ENCODE peak calls at places on chromosome 3, in seven cellular contexts. One of them, this sample, is unnamed.

GRCh38 chr3:132756108-132756650 is 34.0 kb upstream of the NPHP3 start:
- DNase-seq in foreskin keratinocyte: no peak
- DNase-seq in GM12864: no peak
- DNase-seq in lower lobe of right lung: no peak
- DNase-seq in endothelial cell: no peak
- DNase-seq in esophagus squamous epithelium: no peak
- DNase-seq in thyroid gland: no peak
- DNase-seq in this sample: no peak

GRCh38 chr3:25153561-25153960 is 274.5 kb upstream of the RARB start:
- DNase-seq in foreskin keratinocyte: peak
- DNase-seq in GM12864: no peak
- DNase-seq in lower lobe of right lung: no peak
- DNase-seq in endothelial cell: no peak
- DNase-seq in esophagus squamous epithelium: no peak
- DNase-seq in thyroid gland: no peak
- DNase-seq in this sample: no peak

GRCh38 chr3:127716334-127716733 is 43.6 kb downstream of the ABTB1 start:
- DNase-seq in foreskin keratinocyte: no peak
- DNase-seq in GM12864: no peak
- DNase-seq in lower lobe of right lung: no peak
- DNase-seq in endothelial cell: no peak
- DNase-seq in esophagus squamous epithelium: no peak
- DNase-seq in thyroid gland: no peak
- DNase-seq in this sample: no peak

GRCh38 chr3:184417619-184418327 is 37.9 kb downstream of the CHRD start:
- DNase-seq in foreskin keratinocyte: peak
- DNase-seq in GM12864: peak
- DNase-seq in lower lobe of right lung: peak
- DNase-seq in endothelial cell: peak
- DNase-seq in esophagus squamous epithelium: no peak
- DNase-seq in thyroid gland: peak
- DNase-seq in this sample: peak

GRCh38 chr3:98730338-98730737 is 32.8 kb upstream of the ST3GAL6 start:
- DNase-seq in foreskin keratinocyte: peak
- DNase-seq in GM12864: peak
- DNase-seq in lower lobe of right lung: peak
- DNase-seq in endothelial cell: no peak
- DNase-seq in esophagus squamous epithelium: no peak
- DNase-seq in thyroid gland: no peak
- DNase-seq in this sample: peak

GRCh38 chr3:129623447-129624118 is 17.1 kb upstream of the PLXND1 start:
- DNase-seq in foreskin keratinocyte: no peak
- DNase-seq in GM12864: no peak
- DNase-seq in lower lobe of right lung: peak
- DNase-seq in endothelial cell: peak
- DNase-seq in esophagus squamous epithelium: no peak
- DNase-seq in thyroid gland: no peak
- DNase-seq in this sample: no peak

GRCh38 chr3:50450135-50450911 is 53.1 kb downstream of the CACNA2D2 start:
- DNase-seq in foreskin keratinocyte: no peak
- DNase-seq in GM12864: no peak
- DNase-seq in lower lobe of right lung: peak
- DNase-seq in endothelial cell: no peak
- DNase-seq in esophagus squamous epithelium: peak
- DNase-seq in thyroid gland: peak
- DNase-seq in this sample: no peak

GRCh38 chr3:15982243-15982642 is 184.5 kb upstream of the ANKRD28 start:
- DNase-seq in foreskin keratinocyte: no peak
- DNase-seq in GM12864: no peak
- DNase-seq in lower lobe of right lung: no peak
- DNase-seq in endothelial cell: no peak
- DNase-seq in esophagus squamous epithelium: no peak
- DNase-seq in thyroid gland: no peak
- DNase-seq in this sample: no peak

GRCh38 chr3:11580645-11581044 is 63.1 kb downstream of the VGLL4 start:
- DNase-seq in foreskin keratinocyte: no peak
- DNase-seq in GM12864: no peak
- DNase-seq in lower lobe of right lung: no peak
- DNase-seq in endothelial cell: no peak
- DNase-seq in esophagus squamous epithelium: no peak
- DNase-seq in thyroid gland: no peak
- DNase-seq in this sample: no peak

GRCh38 chr3:60886518-60886917 is 364.7 kb downstream of the FHIT start:
- DNase-seq in foreskin keratinocyte: no peak
- DNase-seq in GM12864: no peak
- DNase-seq in lower lobe of right lung: no peak
- DNase-seq in endothelial cell: no peak
- DNase-seq in esophagus squamous epithelium: no peak
- DNase-seq in thyroid gland: no peak
- DNase-seq in this sample: no peak

DNA sequence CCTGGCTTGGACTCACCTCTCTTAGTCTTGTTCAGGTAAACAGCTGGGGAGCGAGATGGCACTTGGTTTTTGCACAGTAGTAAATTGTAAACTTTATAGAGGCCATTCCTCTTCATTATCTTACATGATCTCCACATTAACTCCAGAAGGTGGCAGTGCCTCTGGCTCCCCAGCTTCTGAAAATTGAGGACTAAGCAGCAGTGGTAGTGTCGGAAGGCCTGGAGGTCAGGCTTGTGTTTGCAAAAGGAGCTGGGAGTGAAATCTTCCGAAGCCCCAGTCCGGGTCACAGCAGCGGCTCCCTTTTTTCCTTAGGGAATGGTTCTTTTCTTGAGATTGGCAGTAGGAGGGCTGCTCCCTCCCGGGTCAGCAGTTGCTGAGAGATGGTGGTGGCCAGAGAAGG is 85.7 kb downstream of the FNDC3B start:
- DNase-seq in foreskin keratinocyte: no peak
- DNase-seq in GM12864: no peak
- DNase-seq in lower lobe of right lung: no peak
- DNase-seq in endothelial cell: no peak
- DNase-seq in esophagus squamous epithelium: no peak
- DNase-seq in thyroid gland: no peak
- DNase-seq in this sample: no peak
- TF ChIP-seq CTCF in foreskin keratinocyte: no peak
- TF ChIP-seq CTCF in GM12864: no peak
- TF ChIP-seq CTCF in lower lobe of right lung: no peak
- TF ChIP-seq CTCF in endothelial cell: no peak
- TF ChIP-seq CTCF in esophagus squamous epithelium: no peak
- TF ChIP-seq CTCF in thyroid gland: no peak
- TF ChIP-seq CTCF in this sample: no peak

DNA sequence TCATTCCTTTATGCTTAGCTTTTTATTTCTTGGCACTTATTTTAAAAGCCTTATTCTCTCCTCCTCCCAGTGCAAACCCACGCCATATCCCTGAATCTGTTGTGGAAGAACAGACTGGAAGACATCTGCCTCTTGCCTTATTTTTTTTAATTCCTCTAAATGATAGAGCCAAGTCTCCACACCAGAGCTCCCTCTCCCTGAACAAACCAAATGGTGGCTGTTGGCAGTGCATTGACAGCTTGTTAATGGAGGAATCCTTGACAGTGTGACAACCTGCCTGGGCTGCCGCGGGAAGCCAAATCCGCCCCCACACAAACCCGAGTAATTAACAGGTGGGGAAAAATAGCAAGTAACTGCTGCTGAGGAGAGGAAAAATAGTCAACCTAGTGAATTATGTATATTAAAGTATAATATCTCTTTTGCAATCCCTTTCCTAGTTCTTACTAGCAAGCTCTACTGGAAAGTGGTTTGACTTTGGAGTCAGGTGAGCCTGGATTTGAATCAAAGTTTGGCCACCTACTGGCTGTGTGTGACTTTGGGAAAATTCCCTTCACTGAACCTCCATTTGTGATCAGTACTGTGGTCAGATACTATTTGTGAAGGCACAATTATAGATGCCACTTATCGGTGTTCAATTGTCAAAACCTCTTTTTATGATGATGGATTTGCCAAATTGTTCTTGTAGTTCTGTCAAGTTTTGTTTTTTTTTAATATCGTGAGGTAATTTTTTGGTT is 589.6 kb downstream of the PDCD6IP start:
- DNase-seq in foreskin keratinocyte: no peak
- DNase-seq in GM12864: no peak
- DNase-seq in lower lobe of right lung: no peak
- DNase-seq in endothelial cell: no peak
- DNase-seq in esophagus squamous epithelium: no peak
- DNase-seq in thyroid gland: no peak
- DNase-seq in this sample: no peak
- TF ChIP-seq CTCF in foreskin keratinocyte: no peak
- TF ChIP-seq CTCF in GM12864: no peak
- TF ChIP-seq CTCF in lower lobe of right lung: no peak
- TF ChIP-seq CTCF in endothelial cell: peak
- TF ChIP-seq CTCF in esophagus squamous epithelium: no peak
- TF ChIP-seq CTCF in thyroid gland: no peak
- TF ChIP-seq CTCF in this sample: no peak

DNA sequence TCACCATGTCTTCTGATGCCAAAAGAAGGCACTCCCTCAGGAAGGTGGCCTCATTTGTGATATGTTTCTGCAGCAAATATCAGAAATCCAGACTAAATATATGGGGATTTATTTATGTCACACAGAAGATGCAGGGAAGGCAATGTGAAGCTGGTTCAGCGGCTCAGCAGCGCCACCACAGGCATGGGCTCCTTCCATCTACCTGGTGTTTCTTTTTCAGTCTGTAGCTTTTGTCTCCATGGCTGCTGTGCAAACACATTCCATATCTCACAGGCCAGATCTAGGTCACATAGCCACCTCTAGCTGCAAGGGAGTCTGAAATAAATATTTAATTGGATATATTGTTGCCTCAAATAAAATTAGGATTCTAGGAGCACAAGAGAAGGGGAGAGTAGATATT is 502.1 kb upstream of the IL12A start:
- DNase-seq in foreskin keratinocyte: no peak
- DNase-seq in GM12864: no peak
- DNase-seq in lower lobe of right lung: no peak
- DNase-seq in endothelial cell: peak
- DNase-seq in esophagus squamous epithelium: no peak
- DNase-seq in thyroid gland: no peak
- DNase-seq in this sample: no peak
- TF ChIP-seq CTCF in foreskin keratinocyte: peak
- TF ChIP-seq CTCF in GM12864: peak
- TF ChIP-seq CTCF in lower lobe of right lung: no peak
- TF ChIP-seq CTCF in endothelial cell: no peak
- TF ChIP-seq CTCF in esophagus squamous epithelium: no peak
- TF ChIP-seq CTCF in thyroid gland: no peak
- TF ChIP-seq CTCF in this sample: peak

GRCh38 chr3:113623324-113623723 is 73.1 kb downstream of the USF3 start:
- DNase-seq in foreskin keratinocyte: no peak
- DNase-seq in GM12864: no peak
- DNase-seq in lower lobe of right lung: no peak
- DNase-seq in endothelial cell: peak
- DNase-seq in esophagus squamous epithelium: no peak
- DNase-seq in thyroid gland: no peak
- DNase-seq in this sample: no peak
- TF ChIP-seq CTCF in foreskin keratinocyte: peak
- TF ChIP-seq CTCF in GM12864: no peak
- TF ChIP-seq CTCF in lower lobe of right lung: no peak
- TF ChIP-seq CTCF in endothelial cell: no peak
- TF ChIP-seq CTCF in esophagus squamous epithelium: no peak
- TF ChIP-seq CTCF in thyroid gland: no peak
- TF ChIP-seq CTCF in this sample: no peak

GRCh38 chr3:13416002-13416793 is 3.9 kb downstream of the NUP210 start:
- DNase-seq in foreskin keratinocyte: no peak
- DNase-seq in GM12864: no peak
- DNase-seq in lower lobe of right lung: no peak
- DNase-seq in endothelial cell: peak
- DNase-seq in esophagus squamous epithelium: no peak
- DNase-seq in thyroid gland: no peak
- DNase-seq in this sample: no peak

GRCh38 chr3:13408890-13409289 is 11.2 kb downstream of the NUP210 start:
- DNase-seq in foreskin keratinocyte: no peak
- DNase-seq in GM12864: no peak
- DNase-seq in lower lobe of right lung: no peak
- DNase-seq in endothelial cell: no peak
- DNase-seq in esophagus squamous epithelium: no peak
- DNase-seq in thyroid gland: no peak
- DNase-seq in this sample: no peak

GRCh38 chr3:13411186-13411860 is 8.8 kb downstream of the NUP210 start:
- DNase-seq in foreskin keratinocyte: no peak
- DNase-seq in GM12864: no peak
- DNase-seq in lower lobe of right lung: no peak
- DNase-seq in endothelial cell: no peak
- DNase-seq in esophagus squamous epithelium: no peak
- DNase-seq in thyroid gland: no peak
- DNase-seq in this sample: no peak

GRCh38 chr3:13415236-13416001 is 4.7 kb downstream of the NUP210 start:
- DNase-seq in foreskin keratinocyte: no peak
- DNase-seq in GM12864: no peak
- DNase-seq in lower lobe of right lung: no peak
- DNase-seq in endothelial cell: no peak
- DNase-seq in esophagus squamous epithelium: no peak
- DNase-seq in thyroid gland: no peak
- DNase-seq in this sample: no peak

GRCh38 chr3:13414040-13414729 is 5.9 kb downstream of the NUP210 start:
- DNase-seq in foreskin keratinocyte: no peak
- DNase-seq in GM12864: peak
- DNase-seq in lower lobe of right lung: peak
- DNase-seq in endothelial cell: no peak
- DNase-seq in esophagus squamous epithelium: peak
- DNase-seq in thyroid gland: no peak
- DNase-seq in this sample: peak
- TF ChIP-seq CTCF in foreskin keratinocyte: no peak
- TF ChIP-seq CTCF in GM12864: no peak
- TF ChIP-seq CTCF in lower lobe of right lung: no peak
- TF ChIP-seq CTCF in endothelial cell: no peak
- TF ChIP-seq CTCF in esophagus squamous epithelium: no peak
- TF ChIP-seq CTCF in thyroid gland: no peak
- TF ChIP-seq CTCF in this sample: no peak

DNA sequence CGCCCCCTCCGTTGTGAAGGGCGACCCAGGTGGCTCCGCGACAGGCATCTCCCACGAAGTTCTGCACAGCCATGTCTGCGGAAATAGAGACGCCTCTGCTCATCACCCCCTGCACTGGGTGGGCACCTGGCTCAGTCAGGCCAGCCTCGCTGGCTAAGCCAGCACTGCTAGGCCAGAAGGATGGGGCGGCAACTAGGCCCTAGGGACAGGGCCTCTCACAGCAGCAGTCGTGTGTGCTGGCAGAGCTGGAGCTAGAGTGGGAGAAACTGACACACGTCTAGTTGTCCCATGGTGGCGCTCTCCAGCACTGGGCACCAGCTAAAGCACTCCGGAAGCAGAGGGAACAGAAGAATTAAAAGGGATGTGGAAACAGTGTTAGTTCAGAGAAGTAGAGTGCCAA is 12.5 kb upstream of the ZXDC start:
- DNase-seq in foreskin keratinocyte: no peak
- DNase-seq in GM12864: no peak
- DNase-seq in lower lobe of right lung: peak
- DNase-seq in endothelial cell: no peak
- DNase-seq in esophagus squamous epithelium: no peak
- DNase-seq in thyroid gland: no peak
- DNase-seq in this sample: no peak
- TF ChIP-seq CTCF in foreskin keratinocyte: no peak
- TF ChIP-seq CTCF in GM12864: no peak
- TF ChIP-seq CTCF in lower lobe of right lung: no peak
- TF ChIP-seq CTCF in endothelial cell: no peak
- TF ChIP-seq CTCF in esophagus squamous epithelium: no peak
- TF ChIP-seq CTCF in thyroid gland: no peak
- TF ChIP-seq CTCF in this sample: no peak

DNA sequence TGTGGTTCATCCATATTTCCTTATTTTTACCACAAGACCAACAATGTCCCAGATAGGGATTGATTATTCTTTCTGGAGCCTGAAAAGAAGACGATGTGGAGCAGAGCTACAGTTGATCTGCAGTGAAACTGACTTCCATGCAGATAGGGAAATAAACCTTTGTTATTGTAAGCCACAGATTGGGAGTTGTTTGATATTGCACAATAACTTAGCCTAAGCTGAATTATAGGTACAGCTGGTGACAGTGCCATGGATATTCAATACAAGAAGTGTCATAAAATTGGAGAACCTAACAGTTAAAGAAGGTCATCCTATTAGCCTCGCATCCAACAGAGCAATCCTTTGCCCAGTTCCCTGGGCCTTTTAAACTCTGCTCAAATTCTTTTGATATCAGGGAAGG is 367.7 kb upstream of the PPP2R3A start:
- DNase-seq in foreskin keratinocyte: no peak
- DNase-seq in GM12864: no peak
- DNase-seq in lower lobe of right lung: no peak
- DNase-seq in endothelial cell: no peak
- DNase-seq in esophagus squamous epithelium: no peak
- DNase-seq in thyroid gland: no peak
- DNase-seq in this sample: no peak
- TF ChIP-seq CTCF in foreskin keratinocyte: no peak
- TF ChIP-seq CTCF in GM12864: no peak
- TF ChIP-seq CTCF in lower lobe of right lung: no peak
- TF ChIP-seq CTCF in endothelial cell: no peak
- TF ChIP-seq CTCF in esophagus squamous epithelium: no peak
- TF ChIP-seq CTCF in thyroid gland: no peak
- TF ChIP-seq CTCF in this sample: no peak

This sample was measured in GM20000.